ENCODE peak calls at places on chromosomes 11 and 22, in four cellular contexts. One of them, this sample, is unnamed.

GRCh38 chr11:8913961-8914660 is 3.1 kb downstream of the AKIP1 start:
- DNase-seq in H1: peak
- DNase-seq in K562: peak
- DNase-seq in HepG2: peak
- DNase-seq in this sample: peak

GRCh38 chr11:75346912-75347647 is 4.4 kb downstream of the ARRB1 start:
- DNase-seq in HepG2: no peak
- DNase-seq in H1: no peak
- DNase-seq in K562: no peak
- DNase-seq in this sample: no peak

GRCh38 chr22:44876921-44877320 is 124.5 kb downstream of the ARHGAP8 start:
- DNase-seq in H1: no peak
- DNase-seq in K562: no peak
- DNase-seq in HepG2: no peak
- DNase-seq in this sample: no peak

GRCh38 chr11:83680351-83680750 is 394.2 kb upstream of the CCDC90B start:
- DNase-seq in H1: no peak
- DNase-seq in K562: no peak
- DNase-seq in HepG2: no peak
- DNase-seq in this sample: no peak

GRCh38 chr11:12764187-12764914 is 90.1 kb downstream of the TEAD1 start:
- DNase-seq in K562: peak
- DNase-seq in H1: no peak
- DNase-seq in HepG2: no peak
- DNase-seq in this sample: no peak

GRCh38 chr11:115607621-115608191 is 103.5 kb upstream of the CADM1 start:
- DNase-seq in H1: no peak
- DNase-seq in K562: no peak
- DNase-seq in HepG2: no peak
- DNase-seq in this sample: no peak

GRCh38 chr11:82403640-82404305 is 329.9 kb downstream of the FAM181B start:
- DNase-seq in H1: no peak
- DNase-seq in K562: no peak
- DNase-seq in HepG2: no peak
- DNase-seq in this sample: no peak

GRCh38 chr11:119538748-119539147 is 115.8 kb upstream of the THY1 start:
- DNase-seq in HepG2: no peak
- DNase-seq in K562: no peak
- DNase-seq in H1: no peak
- DNase-seq in this sample: no peak

GRCh38 chr11:14418801-14419417 is 59.9 kb upstream of the RRAS2 start:
- DNase-seq in K562: peak
- DNase-seq in HepG2: peak
- DNase-seq in H1: no peak
- DNase-seq in this sample: peak

GRCh38 chr11:9138612-9139579 is 47.5 kb upstream of the SCUBE2 start:
- DNase-seq in H1: peak
- DNase-seq in HepG2: peak
- DNase-seq in K562: no peak
- DNase-seq in this sample: peak

GRCh38 chr22:43239102-43239875 is 52.4 kb upstream of the TTLL12 start:
- DNase-seq in HepG2: no peak
- DNase-seq in H1: no peak
- DNase-seq in K562: no peak
- DNase-seq in this sample: no peak

GRCh38 chr11:88489030-88489429 is 151.5 kb upstream of the CTSC start:
- DNase-seq in H1: no peak
- DNase-seq in K562: no peak
- DNase-seq in HepG2: no peak
- DNase-seq in this sample: no peak

GRCh38 chr11:70734379-70734778 is 336.1 kb downstream of the CTTN start:
- DNase-seq in HepG2: no peak
- DNase-seq in K562: no peak
- DNase-seq in H1: no peak
- DNase-seq in this sample: no peak

GRCh38 chr11:72580648-72580950 is 93.6 kb downstream of the PDE2A start:
- DNase-seq in K562: no peak
- DNase-seq in H1: no peak
- DNase-seq in HepG2: no peak
- DNase-seq in this sample: no peak

GRCh38 chr22:33013531-33014162 is 44.5 kb downstream of the SYN3 start:
- DNase-seq in K562: no peak
- DNase-seq in H1: no peak
- DNase-seq in HepG2: peak
- DNase-seq in this sample: no peak

GRCh38 chr22:41480397-41480735 is 11.4 kb downstream of the ACO2 start:
- DNase-seq in K562: no peak
- DNase-seq in H1: no peak
- DNase-seq in HepG2: no peak
- DNase-seq in this sample: no peak

DNA sequence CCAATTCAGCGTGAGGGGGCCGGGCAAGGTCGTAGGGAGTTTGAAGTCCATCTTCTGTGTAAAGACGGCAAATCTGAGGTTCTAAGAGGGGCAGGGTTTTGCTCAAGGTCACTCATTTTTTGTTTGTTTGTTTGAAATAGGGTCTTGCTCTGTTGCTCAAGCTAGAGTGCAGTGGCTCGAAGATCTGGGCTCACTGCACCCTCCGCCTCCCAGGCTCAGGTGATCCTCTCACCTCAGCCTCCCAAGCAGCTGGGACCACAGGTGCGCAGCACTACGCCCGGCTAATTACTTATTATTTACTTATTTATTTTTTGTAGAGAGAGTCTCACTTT is 355 bp upstream of the AP1B1 start:
- DNase-seq in K562: no peak
- DNase-seq in H1: no peak
- DNase-seq in HepG2: no peak
- DNase-seq in this sample: no peak
- H3K27ac ChIP-seq in K562: peak
- H3K27ac ChIP-seq in H1: no peak
- H3K27ac ChIP-seq in HepG2: peak
- H3K27ac ChIP-seq in this sample: peak

DNA sequence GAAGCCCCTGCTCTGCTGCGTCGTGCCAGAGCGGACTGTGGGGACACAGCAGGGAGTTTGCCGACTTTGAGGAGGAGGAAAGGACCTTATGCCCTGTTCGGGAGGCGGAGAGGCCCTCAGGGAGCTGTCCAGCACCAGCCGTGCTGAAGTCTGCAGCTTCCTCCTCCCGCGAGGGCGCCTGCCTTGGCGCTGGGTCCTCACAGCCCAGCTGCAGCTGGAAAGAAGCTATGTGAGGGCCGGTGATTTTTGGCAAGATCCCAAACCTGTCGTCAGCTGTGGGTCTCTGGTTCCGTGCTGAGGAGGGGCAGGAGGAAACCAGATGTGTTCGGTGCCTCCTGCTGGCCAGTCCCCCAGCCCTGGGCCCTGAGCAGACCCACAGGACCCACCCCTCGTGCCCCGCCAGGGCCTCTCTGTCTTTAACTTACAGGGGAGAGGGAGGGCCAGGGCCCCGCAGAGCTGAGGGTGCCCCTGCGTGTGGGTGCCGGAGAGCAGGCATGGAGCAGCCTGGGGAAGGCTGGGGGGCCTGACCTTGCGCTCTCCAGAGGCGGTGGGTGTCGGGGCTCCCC is 12.0 kb downstream of the BRSK2 start:
- DNase-seq in K562: peak
- DNase-seq in HepG2: peak
- DNase-seq in H1: peak
- DNase-seq in this sample: no peak
- TF ChIP-seq RNF2 in K562: no peak
- TF ChIP-seq RNF2 in HepG2: no peak
- TF ChIP-seq RNF2 in H1: no peak
- TF ChIP-seq RNF2 in this sample: no peak

GRCh38 chr11:128692750-128693578 is 908 bp upstream of the FLI1 start:
- DNase-seq in HepG2: no peak
- DNase-seq in H1: peak
- DNase-seq in K562: no peak
- DNase-seq in this sample: peak

GRCh38 chr11:128696930-128697329 is 3.1 kb downstream of the FLI1 start:
- DNase-seq in K562: no peak
- DNase-seq in HepG2: no peak
- DNase-seq in H1: no peak
- DNase-seq in this sample: no peak

GRCh38 chr11:128695539-128696221 is 1.8 kb downstream of the FLI1 start:
- DNase-seq in K562: no peak
- DNase-seq in H1: no peak
- DNase-seq in HepG2: no peak
- DNase-seq in this sample: no peak

GRCh38 chr11:128691802-128692749 is 1.8 kb upstream of the FLI1 start:
- DNase-seq in H1: peak
- DNase-seq in K562: no peak
- DNase-seq in HepG2: no peak
- DNase-seq in this sample: no peak

DNA sequence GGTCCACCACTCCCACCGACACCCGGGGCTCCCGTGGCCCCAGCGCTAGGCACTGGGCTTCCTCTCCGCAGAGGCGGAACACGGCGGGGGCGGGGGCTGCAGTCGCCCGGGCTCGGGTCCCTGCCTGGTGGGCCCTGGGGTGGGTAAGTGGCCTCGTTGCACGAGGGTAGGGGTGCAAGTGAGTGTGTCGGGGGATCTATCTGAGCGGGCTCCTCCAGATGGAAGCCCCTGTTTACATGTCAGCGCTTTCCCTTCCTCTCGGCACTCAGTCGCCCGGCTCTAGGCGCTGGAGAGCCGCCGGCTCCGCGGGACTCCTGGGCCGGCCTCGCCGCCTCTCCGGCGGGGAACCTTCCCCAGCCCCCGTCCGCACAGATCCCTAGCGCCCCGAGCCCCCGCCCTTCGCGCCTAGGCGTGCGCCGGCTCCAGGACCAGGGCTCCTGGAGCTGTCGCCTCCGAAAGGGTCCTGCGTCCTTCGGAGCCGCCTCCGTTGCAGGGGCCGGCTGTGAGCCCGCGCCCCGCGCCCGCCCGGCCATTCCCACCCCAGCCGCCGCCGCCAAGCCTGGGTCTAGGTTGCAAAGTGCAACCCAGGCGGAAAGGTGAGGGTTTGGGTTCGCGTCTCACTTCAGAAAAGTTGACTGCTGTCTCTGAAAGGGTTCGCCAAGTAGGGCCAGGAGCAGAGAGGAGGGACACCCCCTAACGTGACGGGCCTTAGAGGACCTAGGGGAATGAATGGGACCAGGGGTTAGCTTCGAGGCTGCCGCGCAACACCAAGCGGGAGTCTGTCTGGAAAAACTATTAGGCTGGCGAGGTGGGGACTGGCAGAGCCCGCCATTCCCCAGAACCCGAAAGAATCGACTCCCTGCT is 978 bp downstream of the FLI1 start:
- DNase-seq in K562: no peak
- DNase-seq in H1: peak
- DNase-seq in HepG2: no peak
- DNase-seq in this sample: no peak
- TF ChIP-seq PHF8 in K562: no peak
- TF ChIP-seq PHF8 in H1: no peak
- TF ChIP-seq PHF8 in HepG2: no peak
- TF ChIP-seq PHF8 in this sample: no peak

GRCh38 chr11:19578871-19579270 is 133.8 kb upstream of the NAV2 start:
- DNase-seq in HepG2: no peak
- DNase-seq in K562: no peak
- DNase-seq in H1: no peak
- DNase-seq in this sample: no peak
- H3K27ac ChIP-seq in HepG2: no peak
- H3K27ac ChIP-seq in K562: no peak
- H3K27ac ChIP-seq in H1: no peak
- H3K27ac ChIP-seq in this sample: no peak

DNA sequence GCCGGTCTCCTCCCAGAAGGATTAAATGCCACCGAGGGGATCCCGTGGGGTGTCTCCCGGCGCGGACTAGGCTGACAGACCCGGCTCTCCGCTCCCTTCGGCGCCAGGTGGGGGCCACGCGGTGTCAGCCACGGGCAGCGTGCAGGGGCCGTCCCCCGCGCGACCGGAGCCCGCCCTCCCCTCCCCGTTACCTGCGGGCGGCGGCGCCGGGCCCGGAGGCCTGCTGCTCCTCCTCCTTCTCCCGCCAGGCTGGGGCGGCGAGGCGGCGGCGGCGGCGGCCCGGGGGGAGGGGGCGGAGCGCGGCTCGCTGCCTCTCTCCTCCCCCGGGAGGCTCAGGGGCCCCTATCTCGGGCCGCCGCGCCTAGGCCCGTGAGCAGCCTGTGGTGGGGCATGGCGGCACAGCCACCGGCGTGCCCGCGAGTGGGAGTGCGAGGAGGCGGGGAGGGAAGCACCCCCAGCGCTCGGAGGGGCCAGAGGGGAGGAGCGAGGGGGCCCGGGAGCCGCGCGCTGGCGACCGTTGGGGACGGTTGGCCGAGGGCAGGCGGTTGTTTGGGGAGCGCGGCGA is 451 bp downstream of the ZBTB44 start:
- DNase-seq in H1: peak
- DNase-seq in K562: peak
- DNase-seq in HepG2: peak
- DNase-seq in this sample: no peak
- TF ChIP-seq RNF2 in H1: no peak
- TF ChIP-seq RNF2 in K562: no peak
- TF ChIP-seq RNF2 in HepG2: no peak
- TF ChIP-seq RNF2 in this sample: no peak

GRCh38 chr11:65357856-65358356 is 3.4 kb downstream of the TIGD3 start:
- DNase-seq in K562: peak
- DNase-seq in HepG2: peak
- DNase-seq in H1: no peak
- DNase-seq in this sample: no peak

GRCh38 chr11:65362320-65362931 is 7.9 kb downstream of the TIGD3 start:
- DNase-seq in H1: no peak
- DNase-seq in HepG2: no peak
- DNase-seq in K562: peak
- DNase-seq in this sample: no peak

GRCh38 chr11:65366340-65366773 is 11.8 kb downstream of the TIGD3 start:
- DNase-seq in HepG2: peak
- DNase-seq in H1: no peak
- DNase-seq in K562: peak
- DNase-seq in this sample: peak

GRCh38 chr11:65363770-65364169 is 9.2 kb downstream of the TIGD3 start:
- DNase-seq in HepG2: peak
- DNase-seq in H1: no peak
- DNase-seq in K562: no peak
- DNase-seq in this sample: no peak

DNA sequence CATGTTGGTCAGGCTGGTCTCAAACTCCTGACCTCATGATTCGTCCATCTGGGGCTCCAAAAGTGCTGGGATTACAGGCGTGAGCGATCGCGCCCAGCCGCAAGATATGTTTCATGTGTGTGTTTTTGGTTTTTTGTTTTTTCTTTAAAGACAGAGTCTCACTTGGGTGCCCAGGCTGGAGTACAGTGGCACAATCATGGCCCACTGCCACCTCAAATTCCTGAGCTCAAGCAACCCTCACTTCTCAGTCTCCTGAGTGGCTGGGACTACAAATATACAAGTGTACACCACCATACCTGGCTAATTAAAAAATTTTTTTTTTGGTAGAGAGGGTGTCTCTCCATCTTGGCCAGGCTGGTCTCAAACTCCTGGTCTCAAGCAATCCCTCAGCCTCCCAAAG is 8.4 kb downstream of the TIGD3 start:
- DNase-seq in K562: no peak
- DNase-seq in HepG2: no peak
- DNase-seq in H1: no peak
- DNase-seq in this sample: no peak
- TF ChIP-seq PHF8 in K562: no peak
- TF ChIP-seq PHF8 in HepG2: no peak
- TF ChIP-seq PHF8 in H1: no peak
- TF ChIP-seq PHF8 in this sample: no peak